ENCODE peak calls at places on chromosomes 6 and 20, in seven cellular contexts. F is small intestine, Z is ovary, E is hepatocyte, K is adrenal gland, Y is psoas muscle, X is suprapubic skin. B is an unnamed sample. For H3K4me1, the result is how much of the 10 kb centered on the place peaks cover.

GRCh38 chr20:19241440-19241839 is 29.0 kb downstream of the SLC24A3 start:
- DNase-seq in F (no peak), Z (no peak), E (no peak), K (no peak), Y (no peak), X (no peak), B (no peak)

GRCh38 chr6:26088344-26088743 is 1.1 kb downstream of the HFE start:
- DNase-seq in F (peak), Z (peak), E (no peak), K (no peak), Y (no peak), X (no peak), B (no peak)

GRCh38 chr20:43702502-43702901 is 24.3 kb downstream of the GTSF1L start:
- DNase-seq in F (no peak), Z (no peak), E (no peak), K (no peak), Y (no peak), X (no peak), B (no peak)

GRCh38 chr6:43748765-43749164 is 21.2 kb upstream of the VEGFA start:
- DNase-seq in F (no peak), Z (no peak), E (no peak), K (no peak), Y (no peak), X (no peak), B (no peak)

GRCh38 chr6:25670793-25671513 is 18.9 kb downstream of the SCGN start:
- DNase-seq in F (peak), Z (no peak), E (peak), K (no peak), Y (no peak), X (no peak), B (no peak)

GRCh38 chr6:112214749-112215269 is 39.6 kb downstream of the LAMA4 start:
- DNase-seq in F (no peak), Z (no peak), E (peak), K (no peak), Y (no peak), X (no peak), B (no peak)

GRCh38 chr6:5995705-5996686 is 10.7 kb downstream of the NRN1 start:
- DNase-seq in F (no peak), Z (no peak), E (peak), K (peak), Y (peak), X (peak), B (peak)

GRCh38 chr6:44650947-44651346 is 263.4 kb downstream of the CDC5L start:
- DNase-seq in F (no peak), Z (no peak), E (no peak), K (no peak), Y (no peak), X (no peak), B (no peak)

GRCh38 chr20:62597416-62598115 is 44.7 kb upstream of the SLCO4A1 start:
- DNase-seq in F (no peak), Z (no peak), E (no peak), K (no peak), Y (no peak), X (no peak), B (peak)

GRCh38 chr6:148329568-148330299 is 12.9 kb upstream of the SASH1 start:
- DNase-seq in F (no peak), Z (no peak), E (no peak), K (no peak), Y (no peak), X (no peak), B (no peak)

GRCh38 chr20:61886721-61887658 is 178.7 kb downstream of the TAF4 start:
- DNase-seq in F (peak), Z (peak), E (peak), K (peak), Y (peak), X (no peak), B (peak)

GRCh38 chr6:23532227-23532626 is 593.8 kb upstream of the NRSN1 start:
- DNase-seq in F (no peak), Z (no peak), E (no peak), K (no peak), Y (no peak), X (no peak), B (no peak)

GRCh38 chr20:48198951-48199431 is 413.7 kb upstream of the SULF2 start:
- DNase-seq in F (no peak), Z (no peak), E (no peak), K (no peak), Y (peak), X (no peak), B (no peak)

GRCh38 chr6:140663772-140664171 is 1289.3 kb upstream of the CITED2 start:
- DNase-seq in F (no peak), Z (no peak), E (no peak), K (no peak), Y (no peak), X (no peak), B (no peak)

GRCh38 chr20:63295846-63296245 is 2.9 kb downstream of the COL20A1 start:
- DNase-seq in F (no peak), Z (no peak), E (no peak), K (no peak), Y (no peak), X (no peak), B (peak)

GRCh38 chr6:159255434-159255951 is 86.3 kb downstream of the FNDC1 start:
- DNase-seq in F (no peak), Z (no peak), E (no peak), K (no peak), Y (no peak), X (no peak), B (no peak)

GRCh38 chr6:5175195-5175594 is 85.6 kb downstream of the LYRM4 start:
- DNase-seq in F (no peak), Z (no peak), E (no peak), K (no peak), Y (no peak), X (no peak), B (no peak)

GRCh38 chr20:21393142-21393541 is 4.2 kb downstream of the NKX2-4 start:
- DNase-seq in F (no peak), Z (no peak), E (no peak), K (no peak), Y (no peak), X (no peak), B (no peak)

GRCh38 chr20:58133020-58133419 is 95.4 kb downstream of the ANKRD60 start:
- DNase-seq in F (no peak), Z (no peak), E (no peak), K (no peak), Y (no peak), X (no peak), B (no peak)

GRCh38 chr6:53067307-53067706 is 2.1 kb downstream of the FBXO9 start:
- DNase-seq in F (no peak), Z (no peak), E (no peak), K (no peak), Y (no peak), X (no peak), B (no peak)
- H3K4me3 ChIP-seq in F (no peak), Z (no peak), E (no peak), K (peak), Y (peak), X (no peak), B (no peak)

DNA sequence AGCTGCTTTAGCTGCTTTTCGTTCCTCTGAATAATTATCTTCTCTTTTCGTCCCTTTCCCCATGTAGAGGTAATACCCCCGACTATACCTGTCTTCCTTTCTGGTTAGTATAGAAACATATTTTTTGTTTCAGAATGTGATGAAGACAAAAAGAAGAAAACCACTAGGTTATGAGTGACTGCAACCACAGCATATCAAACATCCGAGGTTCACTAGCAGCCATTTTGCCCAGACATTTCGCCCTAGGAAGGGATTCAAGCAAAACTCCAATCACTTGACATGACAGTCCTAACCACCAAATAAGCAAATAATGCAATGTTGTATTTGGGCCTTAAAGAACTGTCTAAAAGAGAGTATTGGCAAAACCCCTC is 9.4 kb downstream of the SNX5 start:
- DNase-seq in F (no peak), Z (no peak), E (no peak), K (no peak), Y (no peak), X (no peak), B (no peak)
- H3K27ac ChIP-seq in F (peak), Z (peak), E (peak), K (peak), Y (peak), X (peak), B (peak)

DNA sequence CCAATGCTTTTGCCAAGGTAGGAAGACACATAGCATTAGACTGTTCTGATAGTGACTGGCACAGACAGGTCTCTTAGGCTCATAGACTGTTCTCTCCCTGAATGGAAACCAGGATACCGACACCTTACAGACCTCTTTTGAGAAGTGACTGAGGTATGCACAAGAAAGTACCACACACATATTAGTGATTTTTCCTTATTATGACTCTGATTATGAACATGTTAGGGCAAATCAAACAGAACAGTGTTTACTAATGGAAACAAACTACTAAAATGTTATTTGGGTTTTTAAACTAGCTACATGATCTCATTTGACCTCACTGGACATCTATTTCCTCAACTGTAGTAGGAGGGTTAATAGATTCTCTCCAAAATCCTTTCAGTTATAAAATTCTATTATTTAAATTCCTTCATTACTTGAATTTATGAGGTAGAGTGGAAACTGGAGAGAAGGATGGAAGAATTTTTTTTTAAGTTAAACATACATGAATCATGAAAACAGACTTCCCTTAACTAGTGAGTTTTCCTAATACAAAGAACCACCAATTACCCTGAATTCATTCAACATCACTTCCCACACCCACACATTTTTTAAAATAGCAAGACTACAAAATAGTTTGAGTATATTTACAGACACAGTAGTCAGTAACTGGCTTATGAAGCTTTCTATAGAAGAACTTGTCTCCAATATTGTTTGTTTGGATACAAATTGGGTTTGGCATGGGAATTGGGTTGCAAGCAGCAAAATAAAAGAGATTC is 120.5 kb downstream of the OGFRL1 start:
- DNase-seq in F (no peak), Z (no peak), E (no peak), K (no peak), Y (no peak), X (no peak), B (no peak)
- H3K4me1 ChIP-seq in F (under half), Z (under half), E (under half), K (under half), Y (half or more), X (under half), B (under half)

GRCh38 chr6:3208096-3208774 is 19.2 kb downstream of the TUBB2B start:
- DNase-seq in F (no peak), Z (no peak), E (peak), K (no peak), Y (no peak), X (peak), B (peak)
- H3K4me3 ChIP-seq in F (no peak), Z (no peak), E (no peak), K (no peak), Y (no peak), X (no peak), B (no peak)

DNA sequence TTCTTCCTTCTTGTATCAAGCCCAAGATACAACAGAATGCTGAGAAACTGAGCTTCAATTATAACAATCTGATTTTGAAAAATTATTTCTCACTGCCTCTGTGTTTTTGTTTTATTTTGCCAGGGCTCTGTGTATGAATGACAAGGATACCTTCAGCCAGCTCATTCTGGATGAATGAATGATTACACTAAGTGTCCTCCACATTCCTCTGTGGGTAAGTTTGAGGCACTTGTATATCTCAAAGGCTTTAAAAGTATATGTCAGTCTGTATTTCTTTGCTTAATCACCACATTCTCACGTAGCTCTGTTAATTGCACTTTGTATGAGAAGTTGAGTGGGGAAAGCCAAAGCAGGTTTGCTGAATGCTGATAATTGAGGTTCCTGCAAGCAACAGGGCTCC is 95.1 kb downstream of the TIAM2 start:
- DNase-seq in F (no peak), Z (no peak), E (no peak), K (no peak), Y (no peak), X (no peak), B (no peak)
- H3K27ac ChIP-seq in F (no peak), Z (no peak), E (no peak), K (no peak), Y (no peak), X (no peak), B (no peak)

GRCh38 chr20:53679597-53680309 is 86.1 kb upstream of the ZNF217 start:
- DNase-seq in F (no peak), Z (no peak), E (no peak), K (no peak), Y (no peak), X (no peak), B (no peak)

GRCh38 chr20:53683506-53683905 is 89.9 kb upstream of the ZNF217 start:
- DNase-seq in F (no peak), Z (no peak), E (no peak), K (no peak), Y (no peak), X (no peak), B (no peak)

GRCh38 chr20:53678990-53679596 is 85.5 kb upstream of the ZNF217 start:
- DNase-seq in F (no peak), Z (no peak), E (no peak), K (no peak), Y (no peak), X (no peak), B (no peak)

GRCh38 chr20:53678315-53678989 is 84.8 kb upstream of the ZNF217 start:
- DNase-seq in F (no peak), Z (no peak), E (no peak), K (no peak), Y (no peak), X (no peak), B (no peak)

DNA sequence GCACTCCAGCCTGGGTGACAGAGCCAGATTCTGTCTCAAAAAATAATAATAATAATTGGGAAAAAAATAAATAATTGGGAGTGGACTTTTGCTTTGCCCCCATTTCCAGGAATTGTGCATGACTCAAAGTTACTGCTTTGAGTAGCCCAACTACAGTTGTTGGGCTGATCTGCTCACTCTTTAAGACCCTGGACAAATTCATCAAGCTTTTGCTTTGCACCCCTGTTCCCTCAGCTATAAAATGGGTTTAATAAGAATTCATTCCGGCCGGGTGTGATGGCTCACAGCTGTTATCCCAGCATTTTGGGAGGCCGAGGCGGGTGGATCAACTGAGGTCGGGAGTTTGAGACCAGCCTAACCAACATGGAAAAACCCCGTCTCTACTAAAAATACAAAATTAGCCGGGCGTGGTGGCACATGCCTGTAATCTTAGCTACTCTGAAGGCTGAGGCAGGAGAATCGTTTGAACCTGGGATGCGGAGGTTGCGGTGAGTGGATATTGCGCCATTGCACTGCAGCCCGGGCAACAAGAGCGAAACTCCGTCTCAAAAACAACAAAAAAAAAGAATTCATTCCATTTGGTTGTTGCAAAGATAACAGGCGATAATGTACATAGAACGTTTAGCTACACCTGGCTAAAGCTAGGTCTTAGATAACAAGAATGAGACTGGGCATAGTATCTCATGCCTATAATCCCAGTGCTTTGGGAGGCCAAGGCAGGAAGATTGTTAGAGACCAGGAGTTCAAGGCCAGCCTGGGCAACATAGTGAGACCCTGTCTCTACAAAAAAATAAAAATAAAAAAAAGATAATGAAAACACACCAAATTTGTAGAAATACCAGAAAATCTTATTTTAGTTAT is 87.9 kb upstream of the ZNF217 start:
- DNase-seq in F (no peak), Z (no peak), E (no peak), K (no peak), Y (no peak), X (no peak), B (no peak)
- H3K4me1 ChIP-seq in F (under half), Z (under half), E (under half), K (under half), Y (under half), X (under half), B (under half)

GRCh38 chr6:170286246-170286933 is 4.5 kb downstream of the DLL1 start:
- DNase-seq in F (no peak), Z (no peak), E (peak), K (no peak), Y (peak), X (no peak), B (peak)
- H3K4me3 ChIP-seq in F (no peak), Z (no peak), E (no peak), K (no peak), Y (no peak), X (peak), B (no peak)